ENCODE peak calls at places on chromosomes 7 and 10, in five cellular contexts. One of them, this sample, is unnamed.

GRCh38 chr7:130086938-130087337 is 16.6 kb downstream of the KLHDC10 start:
- DNase-seq in Peyer's patch: no peak
- DNase-seq in tibial nerve: no peak
- DNase-seq in heart left ventricle: no peak
- DNase-seq in body of pancreas: no peak
- DNase-seq in this sample: no peak

GRCh38 chr10:77909755-77910375 is 16.7 kb downstream of the DLG5 start:
- DNase-seq in tibial nerve: no peak
- DNase-seq in body of pancreas: peak; percentile 58
- DNase-seq in heart left ventricle: no peak
- DNase-seq in Peyer's patch: no peak
- DNase-seq in this sample: peak; percentile 39

GRCh38 chr7:139490130-139490529 is 6.7 kb upstream of the KLRG2 start:
- DNase-seq in heart left ventricle: no peak
- DNase-seq in body of pancreas: peak; percentile 95
- DNase-seq in tibial nerve: no peak
- DNase-seq in Peyer's patch: no peak
- DNase-seq in this sample: no peak

GRCh38 chr7:6481445-6481844 is 33.7 kb upstream of the DAGLB start:
- DNase-seq in body of pancreas: no peak
- DNase-seq in Peyer's patch: no peak
- DNase-seq in heart left ventricle: no peak
- DNase-seq in tibial nerve: no peak
- DNase-seq in this sample: no peak

GRCh38 chr10:76010703-76011102 is 579.3 kb downstream of the LRMDA start:
- DNase-seq in tibial nerve: no peak
- DNase-seq in body of pancreas: no peak
- DNase-seq in heart left ventricle: no peak
- DNase-seq in Peyer's patch: no peak
- DNase-seq in this sample: no peak

GRCh38 chr10:90313548-90314325 is 544.1 kb downstream of the HTR7 start:
- DNase-seq in body of pancreas: no peak
- DNase-seq in tibial nerve: no peak
- DNase-seq in Peyer's patch: no peak
- DNase-seq in heart left ventricle: no peak
- DNase-seq in this sample: no peak

GRCh38 chr10:16565604-16566003 is 43.9 kb upstream of the C1QL3 start:
- DNase-seq in tibial nerve: no peak
- DNase-seq in heart left ventricle: no peak
- DNase-seq in Peyer's patch: no peak
- DNase-seq in body of pancreas: no peak
- DNase-seq in this sample: no peak

GRCh38 chr10:127296696-127297095 is 100.3 kb upstream of the INSYN2A start:
- DNase-seq in Peyer's patch: no peak
- DNase-seq in heart left ventricle: no peak
- DNase-seq in tibial nerve: no peak
- DNase-seq in body of pancreas: no peak
- DNase-seq in this sample: no peak

GRCh38 chr7:11757153-11757552 is 74.8 kb downstream of the THSD7A start:
- DNase-seq in Peyer's patch: no peak
- DNase-seq in heart left ventricle: no peak
- DNase-seq in body of pancreas: no peak
- DNase-seq in tibial nerve: no peak
- DNase-seq in this sample: no peak

GRCh38 chr10:81871558-81871957 is 3.4 kb upstream of the NRG3 start:
- DNase-seq in body of pancreas: no peak
- DNase-seq in heart left ventricle: no peak
- DNase-seq in tibial nerve: no peak
- DNase-seq in Peyer's patch: no peak
- DNase-seq in this sample: no peak

GRCh38 chr7:31811650-31812461 is 124.8 kb downstream of the PPP1R17 start:
- DNase-seq in Peyer's patch: no peak
- DNase-seq in tibial nerve: no peak
- DNase-seq in body of pancreas: no peak
- DNase-seq in heart left ventricle: peak; percentile 42
- DNase-seq in this sample: no peak

DNA sequence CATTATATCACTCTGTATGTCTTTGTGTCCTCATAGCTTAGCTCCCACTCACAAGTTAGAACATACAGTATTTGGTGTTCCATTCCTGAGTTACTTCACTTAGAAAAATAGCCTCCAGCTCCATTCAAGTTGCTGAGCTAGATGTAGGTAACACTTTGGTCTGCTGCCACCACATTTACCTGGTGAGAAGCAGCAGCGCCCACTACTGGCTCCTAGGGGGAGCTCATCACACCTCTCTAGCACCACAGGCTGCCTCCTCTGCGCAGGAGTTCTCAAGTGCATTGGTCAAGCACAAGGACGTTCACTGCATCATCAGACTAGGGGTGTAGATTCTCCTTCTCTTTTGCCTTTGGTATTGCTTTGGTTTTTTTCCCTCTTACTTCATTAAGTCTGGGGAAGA is 530.9 kb upstream of the AUTS2 start:
- DNase-seq in body of pancreas: no peak
- DNase-seq in Peyer's patch: no peak
- DNase-seq in heart left ventricle: no peak
- DNase-seq in tibial nerve: no peak
- DNase-seq in this sample: no peak
- TF ChIP-seq CTCF in body of pancreas: peak; percentile 46
- TF ChIP-seq CTCF in Peyer's patch: peak; percentile 35
- TF ChIP-seq CTCF in heart left ventricle: no peak
- TF ChIP-seq CTCF in tibial nerve: no peak
- TF ChIP-seq CTCF in this sample: no peak

DNA sequence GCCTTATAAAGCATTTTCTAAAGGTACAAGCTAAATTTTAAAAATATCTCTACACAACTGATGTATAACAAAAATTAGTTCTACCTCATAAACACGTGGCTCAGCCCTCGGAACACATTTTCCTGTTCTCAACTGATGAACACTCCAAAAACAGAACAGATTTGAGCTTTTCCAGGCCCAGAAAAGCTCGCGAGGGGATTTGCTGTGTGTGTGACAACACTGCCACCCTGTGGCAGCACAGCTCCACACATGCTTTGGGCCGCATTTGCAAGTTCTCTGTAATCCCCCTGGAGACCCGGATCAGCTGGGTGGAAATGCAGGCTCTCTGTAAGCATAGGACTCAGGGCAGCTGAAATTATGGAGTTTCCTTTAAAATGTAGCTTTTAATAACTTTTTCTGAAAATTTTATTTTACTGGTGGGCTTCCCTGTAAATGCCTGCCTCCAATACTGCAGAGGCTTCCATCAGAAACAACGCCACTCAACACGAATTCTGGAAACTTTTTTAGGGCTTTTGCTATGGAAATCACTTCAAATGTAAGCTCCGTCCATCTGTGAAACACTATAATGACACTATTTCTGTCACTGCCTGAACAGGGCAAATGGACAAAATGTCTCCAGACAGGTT is 155.5 kb downstream of the COBL start:
- DNase-seq in heart left ventricle: peak; percentile 59
- DNase-seq in Peyer's patch: peak; percentile 25
- DNase-seq in body of pancreas: peak; percentile 71
- DNase-seq in tibial nerve: peak; percentile 40
- DNase-seq in this sample: peak; percentile 70
- TF ChIP-seq POLR2A in heart left ventricle: no peak
- TF ChIP-seq POLR2A in Peyer's patch: no peak
- TF ChIP-seq POLR2A in body of pancreas: no peak
- TF ChIP-seq POLR2A in tibial nerve: no peak
- TF ChIP-seq POLR2A in this sample: no peak

GRCh38 chr10:3258291-3258848 is 85.8 kb upstream of the PITRM1 start:
- DNase-seq in body of pancreas: no peak
- DNase-seq in Peyer's patch: no peak
- DNase-seq in tibial nerve: no peak
- DNase-seq in heart left ventricle: no peak
- DNase-seq in this sample: no peak
- TF ChIP-seq CTCF in body of pancreas: no peak
- TF ChIP-seq CTCF in Peyer's patch: no peak
- TF ChIP-seq CTCF in tibial nerve: no peak
- TF ChIP-seq CTCF in heart left ventricle: no peak
- TF ChIP-seq CTCF in this sample: no peak

GRCh38 chr7:50226669-50227068 is 77.8 kb upstream of the IKZF1 start:
- DNase-seq in body of pancreas: no peak
- DNase-seq in tibial nerve: no peak
- DNase-seq in heart left ventricle: no peak
- DNase-seq in Peyer's patch: no peak
- DNase-seq in this sample: no peak
- TF ChIP-seq POLR2A in body of pancreas: no peak
- TF ChIP-seq POLR2A in tibial nerve: no peak
- TF ChIP-seq POLR2A in heart left ventricle: no peak
- TF ChIP-seq POLR2A in Peyer's patch: no peak
- TF ChIP-seq POLR2A in this sample: no peak

DNA sequence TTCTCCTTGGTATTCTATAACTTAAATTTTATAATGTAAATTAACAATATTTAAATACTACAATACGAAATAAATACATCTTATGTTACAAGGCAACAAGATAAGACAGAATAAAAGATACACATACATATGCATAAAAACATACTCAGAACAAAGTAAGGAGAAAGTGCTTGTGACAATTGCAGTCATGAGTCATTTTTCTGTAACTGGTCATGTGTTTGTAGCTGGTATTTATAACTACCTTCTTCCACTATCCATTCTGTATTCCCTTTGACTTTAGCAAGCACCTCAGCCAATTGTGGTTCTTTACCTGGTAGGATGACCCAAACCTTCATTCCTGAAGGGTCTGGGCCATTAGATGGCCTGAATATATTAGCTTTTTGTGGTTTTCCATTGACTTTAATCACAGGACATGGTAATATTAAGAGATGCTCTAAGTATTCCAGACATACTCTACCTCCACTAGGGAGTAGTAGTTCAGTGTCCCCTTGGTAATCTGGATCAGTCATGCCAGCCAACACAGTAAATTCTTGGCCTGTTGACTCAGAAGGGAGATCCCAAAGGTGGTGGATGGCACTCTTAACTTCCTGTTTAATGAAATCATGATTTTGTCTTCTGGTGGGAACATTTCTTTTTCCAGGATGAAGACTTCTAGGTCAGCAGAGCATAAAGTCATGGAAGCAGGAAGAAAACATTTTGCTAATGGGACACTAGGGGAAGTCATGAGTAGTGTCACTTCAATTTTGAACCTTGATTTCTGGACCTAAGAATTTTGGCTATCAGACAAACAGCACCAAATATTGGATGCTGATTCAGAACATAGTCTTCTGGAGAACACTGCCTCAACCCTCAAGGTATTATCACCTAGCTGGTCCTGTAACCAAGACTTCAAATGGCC is 733.7 kb upstream of the IGFBP3 start:
- DNase-seq in tibial nerve: no peak
- DNase-seq in heart left ventricle: no peak
- DNase-seq in body of pancreas: no peak
- DNase-seq in Peyer's patch: no peak
- DNase-seq in this sample: no peak
- TF ChIP-seq CTCF in tibial nerve: no peak
- TF ChIP-seq CTCF in heart left ventricle: no peak
- TF ChIP-seq CTCF in body of pancreas: no peak
- TF ChIP-seq CTCF in Peyer's patch: no peak
- TF ChIP-seq CTCF in this sample: no peak

GRCh38 chr7:98852826-98853225 is 17.0 kb downstream of the TMEM130 start:
- DNase-seq in heart left ventricle: no peak
- DNase-seq in tibial nerve: no peak
- DNase-seq in body of pancreas: no peak
- DNase-seq in Peyer's patch: no peak
- DNase-seq in this sample: no peak

GRCh38 chr7:98848918-98849317 is 20.9 kb downstream of the TMEM130 start:
- DNase-seq in tibial nerve: no peak
- DNase-seq in Peyer's patch: no peak
- DNase-seq in body of pancreas: no peak
- DNase-seq in heart left ventricle: no peak
- DNase-seq in this sample: no peak
- TF ChIP-seq POLR2A in tibial nerve: no peak
- TF ChIP-seq POLR2A in Peyer's patch: no peak
- TF ChIP-seq POLR2A in body of pancreas: no peak
- TF ChIP-seq POLR2A in heart left ventricle: no peak
- TF ChIP-seq POLR2A in this sample: no peak

DNA sequence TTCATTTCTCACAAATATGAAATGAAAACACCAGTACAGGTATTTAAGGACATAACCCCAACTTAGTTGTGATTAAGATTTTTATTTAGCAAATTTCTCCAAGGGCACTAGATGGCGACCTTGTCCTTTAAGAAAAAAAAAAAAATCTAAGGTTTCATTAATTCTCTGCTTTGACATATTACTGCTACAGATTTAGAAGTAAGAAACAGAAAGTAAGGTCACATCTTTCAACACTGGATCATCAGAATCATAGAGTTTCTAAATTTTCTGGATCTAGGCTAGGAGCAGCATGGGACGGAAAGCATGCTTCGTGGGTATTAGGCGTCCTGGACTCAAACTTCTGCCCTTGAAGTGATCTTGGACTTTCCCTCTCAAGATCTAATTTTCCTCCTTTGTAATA is 85.5 kb upstream of the PRKG1 start:
- DNase-seq in heart left ventricle: no peak
- DNase-seq in body of pancreas: no peak
- DNase-seq in Peyer's patch: no peak
- DNase-seq in tibial nerve: no peak
- DNase-seq in this sample: no peak
- TF ChIP-seq CTCF in heart left ventricle: peak; percentile 53
- TF ChIP-seq CTCF in body of pancreas: peak; percentile 53
- TF ChIP-seq CTCF in Peyer's patch: peak; percentile 38
- TF ChIP-seq CTCF in tibial nerve: no peak
- TF ChIP-seq CTCF in this sample: no peak

DNA sequence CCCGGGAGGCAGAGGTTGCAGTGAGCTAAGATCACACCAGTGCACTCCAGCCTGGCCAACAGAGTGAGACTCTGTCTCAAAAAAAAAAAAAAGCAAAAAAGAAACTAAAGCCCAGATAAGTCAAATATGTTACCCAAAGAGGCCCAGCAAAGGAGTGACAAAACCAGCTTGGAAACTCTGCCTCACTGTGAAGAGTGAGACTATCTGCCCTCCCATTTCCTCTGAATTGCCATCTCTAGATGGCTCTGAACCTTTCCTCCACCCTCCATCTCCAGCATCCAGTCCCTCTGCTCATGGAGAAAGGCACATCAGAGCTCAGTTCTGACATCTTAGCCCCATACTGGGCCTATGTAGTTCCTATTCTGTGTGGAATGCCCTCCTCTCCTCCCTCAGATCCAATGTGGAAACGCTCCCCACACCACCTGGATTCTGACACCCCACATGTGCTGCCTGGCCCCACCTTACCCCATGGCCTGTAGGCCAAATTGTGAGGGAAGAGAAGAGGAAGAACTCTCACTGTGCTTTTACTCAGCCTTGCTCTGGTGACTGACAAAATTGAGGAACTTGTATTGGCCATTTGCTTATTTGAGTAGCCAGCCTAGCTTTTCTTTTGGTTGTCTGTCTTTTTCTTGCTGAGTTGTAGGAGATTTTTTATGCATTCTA is 18.0 kb upstream of the NUDCD3 start:
- DNase-seq in body of pancreas: no peak
- DNase-seq in heart left ventricle: no peak
- DNase-seq in tibial nerve: no peak
- DNase-seq in Peyer's patch: no peak
- DNase-seq in this sample: no peak
- TF ChIP-seq POLR2A in body of pancreas: no peak
- TF ChIP-seq POLR2A in heart left ventricle: no peak
- TF ChIP-seq POLR2A in tibial nerve: no peak
- TF ChIP-seq POLR2A in Peyer's patch: no peak
- TF ChIP-seq POLR2A in this sample: no peak